ENCODE peak calls at places on chromosome 9, in five cellular contexts. One of them, this sample, is unnamed.

GRCh38 chr9:120710110-120710981 is 3.9 kb downstream of the MEGF9 start:
- DNase-seq in heart right ventricle: no peak
- DNase-seq in SK-N-MC: no peak
- DNase-seq in CD8-positive, alpha-beta memory T cell: peak; percentile 3
- DNase-seq in HCT116: peak; percentile 52
- DNase-seq in this sample: no peak

GRCh38 chr9:69932901-69933300 is 110.7 kb upstream of the MAMDC2 start:
- DNase-seq in SK-N-MC: no peak
- DNase-seq in heart right ventricle: no peak
- DNase-seq in CD8-positive, alpha-beta memory T cell: no peak
- DNase-seq in HCT116: peak; percentile 39
- DNase-seq in this sample: no peak

GRCh38 chr9:107894572-107895261 is 405.1 kb upstream of the KLF4 start:
- DNase-seq in heart right ventricle: no peak
- DNase-seq in HCT116: no peak
- DNase-seq in CD8-positive, alpha-beta memory T cell: no peak
- DNase-seq in SK-N-MC: no peak
- DNase-seq in this sample: no peak

GRCh38 chr9:90774682-90775081 is 26.9 kb upstream of the SYK start:
- DNase-seq in SK-N-MC: no peak
- DNase-seq in HCT116: no peak
- DNase-seq in CD8-positive, alpha-beta memory T cell: no peak
- DNase-seq in heart right ventricle: no peak
- DNase-seq in this sample: no peak

GRCh38 chr9:93471135-93471534 is 17.8 kb upstream of the FAM120AOS start:
- DNase-seq in heart right ventricle: no peak
- DNase-seq in HCT116: no peak
- DNase-seq in SK-N-MC: no peak
- DNase-seq in CD8-positive, alpha-beta memory T cell: no peak
- DNase-seq in this sample: no peak

GRCh38 chr9:61667559-61668121 is 477.8 kb downstream of the SPATA31A7 start:
- DNase-seq in SK-N-MC: no peak
- DNase-seq in CD8-positive, alpha-beta memory T cell: no peak
- DNase-seq in heart right ventricle: no peak
- DNase-seq in HCT116: no peak
- DNase-seq in this sample: no peak

GRCh38 chr9:124769451-124770358 is 1.4 kb downstream of the NR6A1 start:
- DNase-seq in CD8-positive, alpha-beta memory T cell: no peak
- DNase-seq in SK-N-MC: no peak
- DNase-seq in heart right ventricle: no peak
- DNase-seq in HCT116: peak; percentile 85
- DNase-seq in this sample: no peak

GRCh38 chr9:107131108-107131799 is 151.8 kb upstream of the RAD23B start:
- DNase-seq in HCT116: no peak
- DNase-seq in CD8-positive, alpha-beta memory T cell: no peak
- DNase-seq in SK-N-MC: no peak
- DNase-seq in heart right ventricle: no peak
- DNase-seq in this sample: no peak

GRCh38 chr9:127722055-127722454 is 6.2 kb downstream of the TTC16 start:
- DNase-seq in SK-N-MC: no peak
- DNase-seq in CD8-positive, alpha-beta memory T cell: no peak
- DNase-seq in HCT116: no peak
- DNase-seq in heart right ventricle: no peak
- DNase-seq in this sample: no peak

GRCh38 chr9:81389569-81389993 is 299.8 kb downstream of the TLE1 start:
- DNase-seq in CD8-positive, alpha-beta memory T cell: no peak
- DNase-seq in SK-N-MC: no peak
- DNase-seq in heart right ventricle: no peak
- DNase-seq in HCT116: peak; percentile 22
- DNase-seq in this sample: no peak
- H3K27ac ChIP-seq in CD8-positive, alpha-beta memory T cell: no peak overlapping the region
- H3K27ac ChIP-seq in SK-N-MC: no peak overlapping the region
- H3K27ac ChIP-seq in heart right ventricle: no peak overlapping the region
- H3K27ac ChIP-seq in HCT116: no peak overlapping the region
- H3K27ac ChIP-seq in this sample: no peak overlapping the region

DNA sequence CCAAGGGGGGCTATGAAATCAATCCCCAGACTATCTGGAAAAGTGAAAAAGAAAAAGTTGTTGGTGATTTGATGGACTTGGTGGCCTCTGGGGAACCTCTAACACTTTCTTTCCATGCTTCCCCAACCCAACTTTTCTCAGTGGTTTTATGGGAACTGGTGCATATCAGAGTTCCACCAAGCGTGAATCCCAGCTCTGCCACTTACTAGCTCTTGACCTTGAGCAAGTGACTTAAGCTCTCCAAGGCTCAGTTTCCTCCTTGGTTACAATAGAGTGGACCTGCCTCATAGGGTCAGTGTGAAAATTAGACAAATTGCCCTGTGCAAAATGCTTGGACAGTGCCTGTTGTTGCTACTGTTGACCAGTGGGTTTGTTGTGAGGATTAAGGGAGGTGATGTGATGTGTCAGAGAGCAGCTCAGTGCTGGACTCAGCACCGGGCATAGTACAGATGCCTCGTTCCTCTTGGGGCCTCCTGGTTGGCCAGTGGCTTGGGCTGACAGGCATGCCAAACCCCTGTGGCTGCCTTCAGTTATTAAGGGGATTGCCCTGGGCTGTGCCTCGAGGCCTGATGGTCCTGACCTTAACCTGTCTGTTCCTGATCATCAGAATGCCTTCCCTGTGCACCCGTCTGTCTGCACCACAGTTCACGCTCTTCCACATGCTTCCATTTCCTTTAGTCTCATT is 49.3 kb downstream of the COL15A1 start:
- DNase-seq in CD8-positive, alpha-beta memory T cell: no peak
- DNase-seq in heart right ventricle: no peak
- DNase-seq in HCT116: no peak
- DNase-seq in SK-N-MC: no peak
- DNase-seq in this sample: no peak
- H3K27ac ChIP-seq in CD8-positive, alpha-beta memory T cell: no peak overlapping the region
- H3K27ac ChIP-seq in heart right ventricle: no peak overlapping the region
- H3K27ac ChIP-seq in HCT116: no peak overlapping the region
- H3K27ac ChIP-seq in SK-N-MC: no peak overlapping the region
- H3K27ac ChIP-seq in this sample: no peak overlapping the region

GRCh38 chr9:123372766-123373446 is 16.9 kb downstream of the CRB2 start:
- DNase-seq in CD8-positive, alpha-beta memory T cell: no peak
- DNase-seq in SK-N-MC: no peak
- DNase-seq in HCT116: no peak
- DNase-seq in heart right ventricle: no peak
- DNase-seq in this sample: no peak

GRCh38 chr9:123371805-123372590 is 16.0 kb downstream of the CRB2 start:
- DNase-seq in SK-N-MC: no peak
- DNase-seq in heart right ventricle: no peak
- DNase-seq in CD8-positive, alpha-beta memory T cell: no peak
- DNase-seq in HCT116: no peak
- DNase-seq in this sample: no peak

GRCh38 chr9:123370108-123370507 is 14.1 kb downstream of the CRB2 start:
- DNase-seq in SK-N-MC: no peak
- DNase-seq in heart right ventricle: no peak
- DNase-seq in CD8-positive, alpha-beta memory T cell: no peak
- DNase-seq in HCT116: no peak
- DNase-seq in this sample: no peak

GRCh38 chr9:123370526-123371227 is 14.7 kb downstream of the CRB2 start:
- DNase-seq in SK-N-MC: no peak
- DNase-seq in heart right ventricle: no peak
- DNase-seq in HCT116: no peak
- DNase-seq in CD8-positive, alpha-beta memory T cell: no peak
- DNase-seq in this sample: no peak

DNA sequence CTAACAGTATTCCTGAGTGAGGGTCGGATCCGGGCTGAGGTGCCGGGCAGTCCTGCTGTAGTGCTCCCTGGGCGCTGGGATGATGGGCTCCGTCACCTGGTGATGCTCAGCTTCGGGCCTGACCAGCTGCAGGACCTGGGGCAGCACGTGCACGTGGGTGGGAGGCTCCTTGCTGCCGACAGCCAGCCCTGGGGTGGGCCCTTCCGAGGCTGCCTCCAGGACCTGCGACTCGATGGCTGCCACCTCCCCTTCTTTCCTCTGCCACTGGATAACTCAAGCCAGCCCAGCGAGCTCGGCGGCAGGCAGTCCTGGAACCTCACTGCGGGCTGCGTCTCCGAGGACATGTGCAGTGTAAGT is 15.2 kb downstream of the CRB2 start:
- DNase-seq in HCT116: no peak
- DNase-seq in CD8-positive, alpha-beta memory T cell: no peak
- DNase-seq in SK-N-MC: no peak
- DNase-seq in heart right ventricle: no peak
- DNase-seq in this sample: no peak
- H3K27ac ChIP-seq in HCT116: no peak overlapping the region
- H3K27ac ChIP-seq in CD8-positive, alpha-beta memory T cell: no peak overlapping the region
- H3K27ac ChIP-seq in SK-N-MC: no peak overlapping the region
- H3K27ac ChIP-seq in heart right ventricle: no peak overlapping the region
- H3K27ac ChIP-seq in this sample: no peak overlapping the region

DNA sequence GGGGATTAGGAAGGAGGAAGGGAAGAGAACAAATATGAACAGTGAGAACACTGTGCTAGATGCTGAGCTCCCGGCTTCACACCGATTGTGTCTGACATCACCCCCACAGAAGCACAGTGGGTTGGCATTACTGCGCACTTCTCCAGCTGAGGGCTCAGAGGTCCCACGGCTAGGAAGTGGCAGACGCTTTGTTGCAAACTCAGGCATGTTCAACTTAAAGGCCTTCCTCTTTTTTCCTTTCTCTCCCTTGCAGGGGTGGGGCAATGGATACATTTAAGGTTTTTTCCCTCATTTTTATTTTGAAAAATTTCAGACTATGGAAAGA is 15.5 kb upstream of the SHB start:
- DNase-seq in HCT116: no peak
- DNase-seq in SK-N-MC: no peak
- DNase-seq in CD8-positive, alpha-beta memory T cell: no peak
- DNase-seq in heart right ventricle: no peak
- DNase-seq in this sample: no peak
- H3K27ac ChIP-seq in HCT116: no peak overlapping the region
- H3K27ac ChIP-seq in SK-N-MC: no peak overlapping the region
- H3K27ac ChIP-seq in CD8-positive, alpha-beta memory T cell: no peak overlapping the region
- H3K27ac ChIP-seq in heart right ventricle: no peak overlapping the region
- H3K27ac ChIP-seq in this sample: no peak overlapping the region

DNA sequence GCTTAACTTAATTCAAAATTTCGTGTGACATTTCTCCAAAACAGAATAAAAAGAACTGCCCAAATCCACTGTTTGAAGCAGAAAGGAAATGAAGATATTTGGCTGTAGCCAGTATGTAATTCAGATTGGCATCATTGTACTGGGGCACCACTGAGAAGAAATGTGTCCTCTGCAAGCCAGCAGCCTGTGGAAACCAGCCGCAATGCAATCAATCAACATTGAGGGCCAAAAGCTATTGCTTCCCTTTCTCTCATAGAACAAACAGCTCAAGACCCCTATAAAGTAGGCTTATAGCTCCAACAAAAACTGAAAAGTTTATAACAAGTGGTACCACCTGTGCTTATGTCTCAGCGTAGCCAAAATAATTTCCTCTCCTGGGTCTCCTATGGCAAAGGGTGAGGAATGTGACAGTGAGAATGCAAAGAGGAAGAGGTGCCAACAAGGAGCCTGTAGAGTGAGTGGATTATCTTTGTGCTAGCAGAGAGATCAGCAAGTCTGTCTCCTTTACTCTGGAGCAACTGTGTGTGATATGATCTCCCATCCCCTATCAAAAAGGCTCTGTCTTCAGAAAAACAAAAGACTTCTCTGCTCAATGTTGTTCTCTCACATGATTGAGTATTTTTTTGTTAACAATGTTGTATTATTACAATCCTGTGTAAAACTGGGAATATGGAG is 1072.4 kb upstream of the DMAC1 start:
- DNase-seq in HCT116: no peak
- DNase-seq in SK-N-MC: no peak
- DNase-seq in CD8-positive, alpha-beta memory T cell: no peak
- DNase-seq in heart right ventricle: no peak
- DNase-seq in this sample: no peak
- H3K27ac ChIP-seq in HCT116: no peak overlapping the region
- H3K27ac ChIP-seq in SK-N-MC: no peak overlapping the region
- H3K27ac ChIP-seq in CD8-positive, alpha-beta memory T cell: no peak overlapping the region
- H3K27ac ChIP-seq in heart right ventricle: no peak overlapping the region
- H3K27ac ChIP-seq in this sample: peak overlapping the region; percentile 88

DNA sequence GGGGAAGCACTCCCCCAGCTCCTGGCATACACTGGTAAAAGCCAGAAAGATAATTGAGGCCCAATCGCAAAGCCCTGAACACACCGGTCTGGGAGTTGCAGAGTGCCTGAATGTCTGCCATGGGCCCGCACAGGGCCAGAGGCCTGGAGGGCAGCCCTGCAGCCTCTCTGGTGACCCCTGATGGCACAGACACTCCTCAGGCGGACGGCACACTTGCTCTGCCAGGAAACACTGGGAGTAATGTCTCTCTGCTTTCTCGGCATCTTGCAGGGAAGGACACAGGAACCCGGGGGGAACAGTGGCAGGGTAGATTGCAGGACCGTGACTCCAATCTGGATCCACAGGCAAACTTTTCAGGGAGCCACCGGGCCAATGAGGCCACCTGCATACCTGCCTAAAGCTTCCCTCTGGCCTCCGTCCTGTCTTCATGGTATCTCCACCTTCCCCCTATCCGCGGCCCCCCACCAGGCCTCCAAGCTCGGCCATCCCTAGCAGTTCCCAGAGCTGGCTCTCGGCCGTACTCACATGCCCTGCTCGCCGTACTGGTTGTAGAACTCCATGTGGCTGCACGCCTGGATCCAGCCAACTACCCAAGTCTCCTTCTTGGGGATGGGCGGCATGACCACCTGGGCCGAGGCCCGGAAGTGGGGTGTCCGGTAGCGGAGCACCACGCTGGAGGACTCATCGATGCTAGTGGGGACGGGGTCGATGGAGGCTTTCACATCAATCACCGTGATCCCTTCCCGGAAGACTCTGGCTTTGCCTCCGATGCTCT is 791 bp downstream of the FAM78A start:
- DNase-seq in CD8-positive, alpha-beta memory T cell: no peak
- DNase-seq in HCT116: no peak
- DNase-seq in heart right ventricle: peak; percentile 71
- DNase-seq in SK-N-MC: no peak
- DNase-seq in this sample: no peak
- H3K27ac ChIP-seq in CD8-positive, alpha-beta memory T cell: peak overlapping the region; percentile 94
- H3K27ac ChIP-seq in HCT116: no peak overlapping the region
- H3K27ac ChIP-seq in heart right ventricle: peak overlapping the region; percentile 98
- H3K27ac ChIP-seq in SK-N-MC: no peak overlapping the region
- H3K27ac ChIP-seq in this sample: peak overlapping the region; percentile 69

GRCh38 chr9:114911167-114911821 is 19.1 kb downstream of the TNFSF8 start:
- DNase-seq in SK-N-MC: no peak
- DNase-seq in heart right ventricle: peak; percentile 17
- DNase-seq in HCT116: no peak
- DNase-seq in CD8-positive, alpha-beta memory T cell: no peak
- DNase-seq in this sample: no peak

GRCh38 chr9:114908104-114908621 is 22.2 kb downstream of the TNFSF8 start:
- DNase-seq in heart right ventricle: no peak
- DNase-seq in HCT116: peak; percentile 38
- DNase-seq in SK-N-MC: no peak
- DNase-seq in CD8-positive, alpha-beta memory T cell: no peak
- DNase-seq in this sample: no peak

GRCh38 chr9:114908796-114909448 is 21.5 kb downstream of the TNFSF8 start:
- DNase-seq in SK-N-MC: no peak
- DNase-seq in heart right ventricle: no peak
- DNase-seq in HCT116: no peak
- DNase-seq in CD8-positive, alpha-beta memory T cell: no peak
- DNase-seq in this sample: no peak

GRCh38 chr9:114910541-114910940 is 19.9 kb downstream of the TNFSF8 start:
- DNase-seq in CD8-positive, alpha-beta memory T cell: no peak
- DNase-seq in HCT116: no peak
- DNase-seq in heart right ventricle: no peak
- DNase-seq in SK-N-MC: no peak
- DNase-seq in this sample: no peak

DNA sequence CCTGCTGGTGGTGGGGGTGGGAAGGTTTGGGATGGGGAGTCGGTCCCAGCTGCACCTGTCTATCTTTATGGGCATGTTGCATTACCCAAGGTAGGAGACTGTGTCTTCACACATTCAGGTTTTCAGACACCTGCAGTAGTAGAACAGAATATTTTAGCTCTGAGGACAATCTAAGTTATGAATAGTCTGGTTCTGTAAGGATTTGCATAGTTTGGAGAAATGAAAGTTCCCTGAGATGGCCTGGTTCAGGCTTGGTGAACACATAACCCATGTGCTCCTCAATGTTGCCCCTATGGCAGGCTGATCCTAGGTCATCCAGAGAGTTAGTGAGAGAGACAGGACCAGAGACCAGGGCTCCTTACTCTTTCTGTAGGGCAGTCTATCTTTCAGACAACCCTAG is 20.7 kb downstream of the TNFSF8 start:
- DNase-seq in HCT116: no peak
- DNase-seq in heart right ventricle: no peak
- DNase-seq in CD8-positive, alpha-beta memory T cell: no peak
- DNase-seq in SK-N-MC: no peak
- DNase-seq in this sample: no peak
- H3K27ac ChIP-seq in HCT116: no peak overlapping the region
- H3K27ac ChIP-seq in heart right ventricle: no peak overlapping the region
- H3K27ac ChIP-seq in CD8-positive, alpha-beta memory T cell: no peak overlapping the region
- H3K27ac ChIP-seq in SK-N-MC: no peak overlapping the region
- H3K27ac ChIP-seq in this sample: no peak overlapping the region

This sample was measured in caudate nucleus.